ENCODE peak calls at places on chromosomes 1 and 21, in ten cellular contexts. X is BJ, T is GM12864, N is mammary epithelial cell, Y is left lung, B is IMR-90, I is esophagus squamous epithelium, D is fibroblast of lung, A is fibroblast of pulmonary artery, H is A549. Z is an unnamed sample.
A peak's percentile ranks its signal among the peaks of the same experiment; 100 is the strongest.

GRCh38 chr1:110201157-110201825 is 8.8 kb upstream of the KCNC4 start:
- DNase-seq in X (no peak), T (no peak), N (no peak), Y (no peak), B (no peak), I (no peak), D (no peak), A (no peak), H (no peak), Z (no peak)

GRCh38 chr21:15966216-15966615 is 236.4 kb downstream of the USP25 start:
- DNase-seq in X (no peak), T (no peak), N (no peak), Y (no peak), B (no peak), I (no peak), D (no peak), A (peak; percentile 13), H (no peak), Z (no peak)

GRCh38 chr1:201810466-201811216 is 18.3 kb upstream of the IPO9 start:
- DNase-seq in X (no peak), T (no peak), N (no peak), Y (no peak), B (no peak), I (no peak), D (no peak), A (no peak), H (no peak), Z (no peak)

GRCh38 chr1:22452401-22452963 is 831 bp downstream of the ZBTB40 start:
- DNase-seq in X (no peak), T (no peak), N (peak; percentile 44), Y (no peak), B (peak; percentile 38), I (no peak), D (peak; percentile 53), A (peak; percentile 60), H (no peak), Z (peak; percentile 41)

GRCh38 chr1:62230724-62231123 is 36.1 kb downstream of the L1TD1 start:
- DNase-seq in X (peak; percentile 76), T (no peak), N (peak; percentile 99), Y (no peak), B (peak; percentile 19), I (no peak), D (peak; percentile 98), A (no peak), H (peak; percentile 30), Z (peak; percentile 100)

GRCh38 chr21:22855581-22855980 is 1857.4 kb downstream of the NCAM2 start:
- DNase-seq in X (no peak), T (no peak), N (no peak), Y (no peak), B (no peak), I (no peak), D (no peak), A (no peak), H (no peak), Z (peak; percentile 53)

GRCh38 chr1:48082271-48082925 is 85.2 kb upstream of the TRABD2B start:
- DNase-seq in X (no peak), T (no peak), N (no peak), Y (no peak), B (no peak), I (no peak), D (no peak), A (no peak), H (no peak), Z (no peak)

GRCh38 chr1:185670187-185670627 is 64.0 kb upstream of the HMCN1 start:
- DNase-seq in X (no peak), T (no peak), N (peak; percentile 35), Y (no peak), B (peak; percentile 55), I (no peak), D (peak; percentile 45), A (peak; percentile 68), H (no peak), Z (peak; percentile 70)

GRCh38 chr1:52658795-52659194 is 25.8 kb downstream of the SHISAL2A start:
- DNase-seq in X (no peak), T (no peak), N (peak; percentile 81), Y (peak; percentile 33), B (no peak), I (no peak), D (no peak), A (no peak), H (no peak), Z (peak; percentile 79)

GRCh38 chr1:165865941-165866340 is 38.5 kb downstream of the UCK2 start:
- DNase-seq in X (no peak), T (no peak), N (no peak), Y (no peak), B (no peak), I (no peak), D (no peak), A (no peak), H (no peak), Z (no peak)

GRCh38 chr1:55213885-55214213 is 1.3 kb downstream of the USP24 start:
- DNase-seq in X (no peak), T (no peak), N (no peak), Y (no peak), B (no peak), I (no peak), D (no peak), A (no peak), H (no peak), Z (no peak)

GRCh38 chr1:209926045-209926444 is 12.0 kb upstream of the SYT14 start:
- DNase-seq in X (peak; percentile 62), T (no peak), N (peak; percentile 79), Y (no peak), B (peak; percentile 64), I (no peak), D (peak; percentile 98), A (peak; percentile 82), H (no peak), Z (peak; percentile 65)

GRCh38 chr1:1091344-1092148 is 17.4 kb upstream of the RNF223 start:
- DNase-seq in X (no peak), T (no peak), N (no peak), Y (peak; percentile 30), B (no peak), I (no peak), D (no peak), A (no peak), H (no peak), Z (no peak)

GRCh38 chr1:37255111-37255795 is 219.1 kb upstream of the ZC3H12A start:
- DNase-seq in X (no peak), T (no peak), N (peak; percentile 5), Y (no peak), B (no peak), I (no peak), D (no peak), A (peak; percentile 10), H (peak; percentile 21), Z (peak; percentile 15)

GRCh38 chr1:29783501-29784275 is 547.4 kb downstream of the PTPRU start:
- DNase-seq in X (no peak), T (no peak), N (no peak), Y (no peak), B (no peak), I (no peak), D (no peak), A (no peak), H (no peak), Z (no peak)

GRCh38 chr1:30044745-30045144 is 678.6 kb downstream of the MATN1 start:
- DNase-seq in X (no peak), T (no peak), N (no peak), Y (no peak), B (no peak), I (no peak), D (no peak), A (no peak), H (no peak), Z (no peak)

GRCh38 chr1:26999440-26999987 is 6.0 kb downstream of the TRNP1 start:
- DNase-seq in X (peak; percentile 95), T (no peak), N (peak; percentile 94), Y (peak; percentile 68), B (peak; percentile 98), I (no peak), D (peak; percentile 98), A (peak; percentile 99), H (peak; percentile 80), Z (peak; percentile 96)

DNA sequence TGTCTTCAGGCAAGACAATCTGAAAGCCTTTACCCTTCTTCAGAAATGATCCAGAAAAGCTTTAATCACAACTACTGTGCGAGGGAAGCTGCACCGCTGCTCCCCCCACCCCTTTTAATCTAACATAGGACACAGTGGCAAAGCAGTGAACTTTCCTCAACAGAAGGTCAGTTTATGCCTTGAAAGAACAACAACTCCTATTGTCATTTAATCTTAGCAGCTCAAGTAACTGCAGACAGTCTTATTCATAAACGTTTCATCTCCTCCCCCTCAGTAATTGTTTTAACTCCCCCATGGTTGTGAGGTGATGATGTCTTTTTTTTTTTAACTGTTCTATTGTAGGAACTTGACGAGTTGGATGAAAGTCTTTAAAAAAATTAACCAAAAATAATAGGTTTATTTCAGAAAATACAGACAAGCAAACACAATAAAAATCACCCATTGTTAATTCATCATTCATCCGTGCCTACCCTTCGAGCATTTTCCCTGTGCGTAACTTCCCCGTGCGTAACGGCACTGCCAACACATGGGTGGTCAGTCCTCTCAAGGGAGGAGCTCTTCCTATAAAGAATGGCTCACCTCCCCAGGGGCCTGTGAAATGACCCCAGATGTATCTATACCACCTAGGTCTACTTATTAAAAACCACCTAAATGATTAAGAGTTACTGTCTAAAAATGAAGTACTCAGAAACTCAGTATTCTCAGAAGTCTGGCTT is 3.3 kb upstream of the ADAR start:
- DNase-seq in X (no peak), T (no peak), N (no peak), Y (no peak), B (no peak), I (no peak), D (no peak), A (peak; percentile 20), H (no peak), Z (no peak)
- H3K4me3 ChIP-seq in X (no peak overlapping the region), T (no peak overlapping the region), N (no peak overlapping the region), Y (no peak overlapping the region), B (no peak overlapping the region), I (no peak overlapping the region), D (no peak overlapping the region), A (no peak overlapping the region), H (no peak overlapping the region), Z (no peak overlapping the region)

GRCh38 chr21:39388811-39389155 is 39.9 kb upstream of the HMGN1 start:
- DNase-seq in X (no peak), T (no peak), N (no peak), Y (no peak), B (no peak), I (no peak), D (no peak), A (no peak), H (no peak), Z (no peak)
- H3K4me3 ChIP-seq in X (no peak overlapping the region), T (peak overlapping the region; percentile 16), N (peak overlapping the region; percentile 55), Y (no peak overlapping the region), B (no peak overlapping the region), I (peak overlapping the region; percentile 66), D (no peak overlapping the region), A (peak overlapping the region; percentile 65), H (no peak overlapping the region), Z (peak overlapping the region; percentile 16)

DNA sequence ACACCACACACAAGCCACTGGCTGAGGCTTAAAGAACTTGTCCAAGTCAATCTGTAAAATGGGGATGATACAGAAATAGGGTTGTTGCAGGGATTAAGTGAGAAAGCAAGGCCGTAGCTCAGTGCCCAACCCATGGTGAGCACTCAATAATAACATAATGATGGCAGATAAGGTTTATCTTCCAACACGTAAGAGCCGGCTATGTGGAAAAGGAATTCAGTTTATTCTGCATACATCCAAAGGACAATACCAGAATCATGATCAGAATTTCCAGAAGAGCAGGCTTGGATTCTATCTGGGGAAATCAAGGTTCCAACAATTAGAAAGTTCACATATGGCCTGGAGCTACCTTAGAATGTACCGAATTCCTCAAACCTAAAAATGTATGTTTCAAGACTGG is 4.6 kb downstream of the TMPRSS2 start:
- DNase-seq in X (no peak), T (no peak), N (no peak), Y (no peak), B (no peak), I (no peak), D (no peak), A (no peak), H (no peak), Z (no peak)
- H3K4me3 ChIP-seq in X (no peak overlapping the region), T (no peak overlapping the region), N (no peak overlapping the region), Y (no peak overlapping the region), B (no peak overlapping the region), I (no peak overlapping the region), D (no peak overlapping the region), A (no peak overlapping the region), H (no peak overlapping the region), Z (no peak overlapping the region)

GRCh38 chr1:74245168-74245753 is 10.1 kb downstream of the TNNI3K start:
- DNase-seq in X (no peak), T (no peak), N (no peak), Y (no peak), B (no peak), I (no peak), D (no peak), A (no peak), H (no peak), Z (no peak)
- H3K4me3 ChIP-seq in X (no peak overlapping the region), T (no peak overlapping the region), N (no peak overlapping the region), Y (no peak overlapping the region), B (no peak overlapping the region), I (no peak overlapping the region), D (no peak overlapping the region), A (no peak overlapping the region), H (no peak overlapping the region), Z (no peak overlapping the region)